ENCODE peak calls at places on chromosomes 11 and 22, in seven cellular contexts. I is endothelial cell of umbilical vein, K is right lobe of liver, P is body of pancreas, U is adrenal gland, C is transverse colon, Z is HCT116. E is an unnamed sample.

GRCh38 chr11:123055132-123055924 is 6.6 kb downstream of the HSPA8 start:
- DNase-seq in Z (no peak), U (no peak), K (no peak), C (no peak), I (no peak), P (no peak), E (no peak)

GRCh38 chr11:58691675-58692074 is 40.1 kb downstream of the GLYAT start:
- DNase-seq in Z (no peak), K (no peak), P (no peak), U (no peak), I (no peak), C (no peak), E (no peak)

GRCh38 chr22:50016988-50017700 is 4.6 kb upstream of the IL17REL start:
- DNase-seq in P (no peak), Z (no peak), K (peak), U (no peak), C (peak), I (no peak), E (no peak)

GRCh38 chr11:10038916-10039315 is 255.1 kb downstream of the SBF2 start:
- DNase-seq in K (no peak), I (no peak), Z (no peak), C (no peak), U (no peak), P (no peak), E (no peak)

GRCh38 chr11:85187992-85188391 is 439.2 kb downstream of the DLG2 start:
- DNase-seq in Z (no peak), C (no peak), U (no peak), P (no peak), I (no peak), K (no peak), E (no peak)

GRCh38 chr11:111417011-111417765 is 38.1 kb upstream of the POU2AF1 start:
- DNase-seq in K (no peak), C (no peak), Z (no peak), I (no peak), P (no peak), U (no peak), E (no peak)

GRCh38 chr11:4041731-4042391 is 52.7 kb upstream of the RRM1 start:
- DNase-seq in I (no peak), P (no peak), C (no peak), Z (no peak), U (no peak), K (no peak), E (peak)

GRCh38 chr11:103659743-103660142 is 376.7 kb upstream of the DDI1 start:
- DNase-seq in P (no peak), C (no peak), K (no peak), U (no peak), I (no peak), Z (no peak), E (no peak)

GRCh38 chr11:116707250-116707649 is 65.5 kb downstream of the BUD13 start:
- DNase-seq in I (no peak), C (peak), U (no peak), P (peak), Z (no peak), K (no peak), E (no peak)

GRCh38 chr22:23547818-23548500 is 32.1 kb downstream of the IGLL1 start:
- DNase-seq in K (no peak), U (no peak), Z (no peak), P (no peak), C (no peak), I (no peak), E (no peak)

GRCh38 chr22:39308614-39309363 is 10.6 kb downstream of the RPL3 start:
- DNase-seq in I (peak), C (peak), U (peak), Z (peak), K (peak), P (peak), E (peak)

GRCh38 chr11:65891180-65892136 is 985 bp downstream of the CCDC85B start:
- DNase-seq in C (no peak), Z (no peak), U (peak), K (peak), I (peak), P (no peak), E (no peak)

GRCh38 chr22:38718414-38718813 is 12.7 kb downstream of the GTPBP1 start:
- DNase-seq in K (no peak), I (peak), Z (peak), U (peak), C (peak), P (peak), E (peak)

GRCh38 chr11:22539851-22540376 is 85.7 kb downstream of the FANCF start:
- DNase-seq in P (peak), I (peak), C (no peak), Z (no peak), K (no peak), U (no peak), E (no peak)

GRCh38 chr22:36781656-36782627 is 6.0 kb upstream of the IFT27 start:
- DNase-seq in U (peak), P (peak), Z (peak), I (peak), C (peak), K (peak), E (peak)

GRCh38 chr11:93020248-93021088 is 51.0 kb downstream of the MTNR1B start:
- DNase-seq in K (no peak), Z (no peak), U (no peak), I (peak), P (no peak), C (no peak), E (no peak)

GRCh38 chr11:127002669-127003259 is 2.2 kb upstream of the KIRREL3 start:
- DNase-seq in Z (no peak), U (no peak), K (no peak), P (no peak), C (no peak), I (no peak), E (no peak)

GRCh38 chr11:19890308-19890707 is 177.7 kb downstream of the NAV2 start:
- DNase-seq in C (no peak), K (no peak), P (no peak), Z (no peak), I (peak), U (no peak), E (no peak)

GRCh38 chr11:61297741-61298140 is 2.6 kb upstream of the VWCE start:
- DNase-seq in U (no peak), K (peak), C (no peak), I (peak), P (peak), Z (no peak), E (peak)

GRCh38 chr11:23789938-23790371 is 706.9 kb upstream of the LUZP2 start:
- DNase-seq in I (no peak), Z (no peak), K (no peak), U (no peak), C (peak), P (no peak), E (no peak)

GRCh38 chr11:75422248-75423231 is 10.5 kb downstream of the KLHL35 start:
- DNase-seq in C (peak), I (no peak), P (peak), K (peak), U (no peak), Z (no peak), E (no peak)

GRCh38 chr11:67027483-67027930 is 4.6 kb downstream of the SYT12 start:
- DNase-seq in C (no peak), K (peak), P (no peak), U (no peak), Z (no peak), I (no peak), E (no peak)

GRCh38 chr11:60378359-60378758 is at the start of gene MS4A7:
- DNase-seq in Z (no peak), P (peak), C (peak), U (peak), I (no peak), K (peak), E (peak)

GRCh38 chr11:124198852-124199389 is 15.8 kb downstream of the OR10D3 start:
- DNase-seq in Z (no peak), I (no peak), U (no peak), C (no peak), P (no peak), K (no peak), E (no peak)

GRCh38 chr11:32960553-32961164 is 55.0 kb upstream of the DEPDC7 start:
- DNase-seq in I (peak), U (no peak), C (no peak), K (no peak), Z (peak), P (no peak), E (no peak)

GRCh38 chr11:69292221-69292648 is 1.7 kb upstream of the MYEOV start:
- DNase-seq in Z (no peak), K (no peak), P (no peak), C (peak), I (peak), U (no peak), E (no peak)

GRCh38 chr11:109320595-109320994 is 101.4 kb upstream of the C11orf87 start:
- DNase-seq in K (no peak), C (no peak), I (peak), P (no peak), U (no peak), Z (peak), E (no peak)

GRCh38 chr11:66363805-66364535 is 7.6 kb downstream of the SLC29A2 start:
- DNase-seq in U (no peak), P (no peak), I (no peak), K (no peak), Z (no peak), C (peak), E (peak)

GRCh38 chr11:12474871-12475270 is 97.5 kb downstream of the PARVA start:
- DNase-seq in P (no peak), Z (no peak), I (no peak), U (no peak), C (no peak), K (no peak), E (no peak)

GRCh38 chr11:19853016-19853415 is 140.4 kb downstream of the NAV2 start:
- DNase-seq in Z (no peak), P (no peak), C (no peak), I (no peak), K (no peak), U (no peak), E (no peak)

GRCh38 chr22:43000441-43001175 is 14.3 kb downstream of the PACSIN2 start:
- DNase-seq in K (no peak), P (no peak), I (no peak), U (no peak), Z (no peak), C (no peak), E (no peak)

GRCh38 chr11:66933508-66933907 is 24.7 kb downstream of the PC start:
- DNase-seq in I (no peak), K (no peak), Z (no peak), U (no peak), C (no peak), P (no peak), E (no peak)

GRCh38 chr22:35589071-35589735 is 27.9 kb downstream of the MB start:
- DNase-seq in I (no peak), Z (peak), P (peak), K (peak), U (peak), C (peak), E (peak)

GRCh38 chr11:103091024-103091423 is 936 bp downstream of the DCUN1D5 start:
- DNase-seq in K (no peak), Z (no peak), C (no peak), I (peak), U (no peak), P (no peak), E (no peak)

GRCh38 chr11:34158661-34159060 is 53.2 kb downstream of the NAT10 start:
- DNase-seq in U (no peak), I (no peak), K (no peak), Z (no peak), C (no peak), P (no peak), E (no peak)

GRCh38 chr22:27308513-27308912 is 493.0 kb downstream of the MN1 start:
- DNase-seq in U (no peak), C (no peak), K (no peak), P (no peak), Z (no peak), I (no peak), E (no peak)

GRCh38 chr11:86802601-86803051 is 2.3 kb downstream of the PRSS23 start:
- DNase-seq in Z (peak), U (no peak), P (peak), C (no peak), I (peak), K (no peak), E (no peak)

GRCh38 chr11:107606122-107606521 is 15.2 kb downstream of the ELMOD1 start:
- DNase-seq in Z (no peak), K (no peak), I (no peak), P (no peak), U (no peak), C (no peak), E (no peak)

GRCh38 chr11:534592-535518 is 521 bp downstream of the HRAS start:
- DNase-seq in P (no peak), I (peak), Z (no peak), C (no peak), U (peak), K (peak), E (no peak)

GRCh38 chr11:119317592-119318239 is 786 bp upstream of the MCAM start:
- DNase-seq in K (no peak), P (no peak), I (no peak), C (no peak), U (no peak), Z (no peak), E (no peak)

GRCh38 chr11:119316017-119316728 is 757 bp downstream of the MCAM start:
- DNase-seq in P (peak), I (peak), C (no peak), U (peak), Z (no peak), K (peak), E (no peak)

GRCh38 chr11:119315139-119316016 is 1.6 kb downstream of the MCAM start:
- DNase-seq in P (peak), C (peak), K (peak), U (peak), Z (no peak), I (peak), E (no peak)

GRCh38 chr11:119318240-119319135 is 1.6 kb upstream of the MCAM start:
- DNase-seq in I (peak), C (peak), P (peak), U (no peak), K (no peak), Z (no peak), E (no peak)

GRCh38 chr11:119316729-119317591 is at the start of gene MCAM:
- DNase-seq in K (peak), U (no peak), Z (no peak), I (peak), C (no peak), P (peak), E (no peak)
- TF ChIP-seq POLR2A in K (no peak), U (peak), Z (no peak), I (peak), C (peak), P (peak), E (no peak)

GRCh38 chr11:8333431-8334401 is 70.0 kb upstream of the LMO1 start:
- DNase-seq in Z (no peak), P (peak), C (no peak), K (no peak), U (no peak), I (no peak), E (no peak)
- TF ChIP-seq CTCF in Z (peak), P (no peak), C (no peak), K (no peak), U (no peak), I (no peak), E (no peak)

DNA sequence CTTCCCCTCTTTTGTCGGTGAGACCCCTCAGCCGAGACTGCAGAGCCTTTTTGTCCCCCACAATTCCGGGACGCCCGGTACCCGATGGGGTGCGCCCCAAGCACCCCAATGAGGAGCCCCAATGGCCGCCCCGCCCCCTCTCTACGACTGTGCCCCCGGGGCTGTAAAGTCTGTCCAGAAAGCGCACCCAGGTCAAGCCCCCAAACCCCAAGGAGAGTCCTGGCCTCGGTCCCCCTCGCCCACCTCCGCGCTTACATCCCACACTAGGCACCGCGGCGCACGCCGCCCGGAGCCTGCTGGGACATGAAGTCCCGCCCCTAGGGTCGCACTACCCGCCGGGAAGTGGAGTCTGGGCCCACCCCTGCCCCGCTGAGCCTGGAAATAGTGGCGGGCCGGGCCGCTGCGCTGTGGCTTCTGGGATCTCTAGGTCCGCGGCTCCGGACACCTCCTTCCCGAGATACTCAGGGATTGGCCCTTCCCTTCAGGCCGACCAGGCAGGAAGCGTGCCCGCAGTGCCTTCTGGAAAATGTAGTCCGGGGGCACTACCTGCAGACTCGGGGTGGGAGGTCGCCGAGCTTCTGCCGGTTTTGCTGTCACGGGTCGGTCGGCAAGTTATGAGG is at the start of gene MEN1:
- DNase-seq in P (peak), Z (peak), K (peak), I (peak), U (peak), C (peak), E (peak)
- TF ChIP-seq POLR2A in P (peak), Z (peak), K (peak), I (peak), U (peak), C (peak), E (peak)

DNA sequence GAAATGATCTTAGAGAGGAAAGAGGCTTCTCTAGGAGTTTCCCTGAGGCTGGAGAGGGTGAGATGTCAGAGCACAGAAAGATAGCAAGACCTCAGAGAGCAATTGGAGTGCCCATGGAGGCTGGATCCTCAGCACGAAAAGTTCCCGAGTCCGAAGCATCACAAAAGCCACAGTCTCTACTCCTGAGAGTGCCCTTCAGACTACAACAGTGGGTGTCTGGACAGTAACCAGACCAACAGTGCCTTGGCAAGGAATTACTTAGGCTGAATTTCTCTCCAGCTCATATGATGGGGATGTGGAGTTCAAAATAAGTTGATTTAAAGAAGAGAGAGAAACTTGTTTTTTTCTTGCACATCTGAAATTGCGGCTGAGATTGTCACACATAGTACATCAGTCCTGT is 31.9 kb upstream of the PSMA1 start:
- DNase-seq in Z (no peak), C (no peak), K (no peak), U (no peak), P (no peak), I (no peak), E (no peak)
- TF ChIP-seq CTCF in Z (no peak), C (no peak), K (no peak), U (no peak), P (no peak), I (no peak), E (no peak)

DNA sequence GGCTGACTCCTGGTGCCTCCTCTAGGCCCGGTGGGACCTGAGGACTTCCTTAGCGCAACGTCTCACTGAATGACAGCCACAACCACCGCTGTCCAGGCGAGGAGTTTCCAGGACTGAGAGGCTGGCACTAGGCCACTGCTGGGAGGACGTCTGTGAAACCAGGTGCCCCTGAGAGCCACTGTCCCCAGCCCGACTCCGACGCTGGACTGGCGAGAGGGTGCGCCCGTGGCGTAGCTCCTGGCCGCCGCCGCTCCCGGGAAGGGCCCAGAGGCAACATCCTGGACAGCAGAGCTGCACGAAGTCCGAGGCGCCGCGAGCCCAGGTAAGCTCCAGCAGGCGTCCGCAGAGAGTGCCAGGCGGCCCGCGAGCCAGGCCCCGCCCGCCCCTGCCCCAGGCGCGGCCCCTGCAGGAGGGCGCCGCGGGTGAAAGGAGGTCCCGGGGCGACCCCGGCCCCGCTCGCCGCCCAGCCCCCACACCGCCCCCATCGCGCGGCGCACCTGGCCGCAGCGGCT is 525 bp downstream of the DGCR2 start:
- DNase-seq in I (peak), U (peak), C (peak), Z (no peak), K (peak), P (peak), E (peak)
- TF ChIP-seq POLR2A in I (no peak), U (peak), C (no peak), Z (no peak), K (no peak), P (peak), E (peak)

DNA sequence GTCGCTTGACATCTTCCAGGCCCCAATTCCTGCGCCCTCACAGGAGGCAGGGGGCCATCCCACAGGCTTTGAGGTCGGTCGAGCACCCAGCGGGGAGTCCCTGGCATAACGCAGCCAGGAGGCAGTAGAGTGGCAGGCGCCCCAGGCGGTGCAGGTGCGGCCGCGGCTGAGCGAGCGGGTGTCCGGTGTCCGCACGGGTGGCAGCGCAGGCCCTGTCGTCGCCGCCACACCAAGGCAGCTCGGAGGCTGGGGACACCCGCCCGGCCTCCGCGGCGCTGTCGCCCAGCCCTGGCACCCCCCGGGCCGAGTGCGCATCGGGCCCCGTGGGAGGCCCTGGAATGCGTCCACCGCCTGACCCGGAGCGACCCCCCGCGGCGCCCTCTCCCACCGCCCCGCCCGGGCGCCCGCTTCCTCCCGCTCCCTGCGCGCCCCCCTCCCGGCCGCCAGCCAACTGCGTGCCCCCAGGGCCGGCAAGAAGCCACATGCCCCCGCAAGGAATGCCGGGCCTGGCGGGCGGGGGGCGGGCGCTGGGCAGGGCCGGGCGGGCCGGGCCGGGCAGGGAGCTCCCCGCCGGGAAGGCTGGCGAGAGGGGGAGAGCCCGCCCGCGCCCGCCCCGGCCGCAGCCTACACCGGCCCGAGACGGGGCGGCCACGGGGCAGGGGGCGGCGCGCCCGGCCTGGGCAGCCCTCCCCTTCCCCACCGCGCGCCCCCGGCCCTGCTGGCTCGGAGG is 33.9 kb downstream of the PRDM11 start:
- DNase-seq in I (peak), K (peak), Z (peak), P (peak), U (peak), C (peak), E (peak)
- TF ChIP-seq CTCF in I (peak), K (peak), Z (peak), P (peak), U (peak), C (peak), E (peak)